ENCODE peak calls at places on chromosomes 7 and 10, in five cellular contexts. Z, G, N, T and H are unnamed samples. For H3K4me1, the result is how much of the 10 kb centered on the place peaks cover.

GRCh38 chr10:114030140-114030539 is 13.5 kb upstream of the ADRB1 start:
- DNase-seq in Z (no peak), G (no peak), N (no peak), T (no peak), H (no peak)

GRCh38 chr10:6465854-6466524 is 114.1 kb downstream of the PRKCQ start:
- DNase-seq in Z (no peak), G (no peak), N (no peak), T (no peak), H (no peak)

GRCh38 chr10:73857446-73857845 is 16.9 kb downstream of the CAMK2G start:
- DNase-seq in Z (no peak), G (no peak), N (no peak), T (no peak), H (no peak)

GRCh38 chr10:130479906-130480305 is 343.7 kb downstream of the GLRX3 start:
- DNase-seq in Z (no peak), G (no peak), N (no peak), T (no peak), H (no peak)

GRCh38 chr10:112395809-112396530 is 22.1 kb downstream of the ACSL5 start:
- DNase-seq in Z (no peak), G (no peak), N (no peak), T (no peak), H (no peak)

GRCh38 chr7:147412782-147413186 is 1177.8 kb upstream of the C7orf33 start:
- DNase-seq in Z (no peak), G (no peak), N (no peak), T (no peak), H (no peak)

GRCh38 chr10:104612577-104613205 is 28.4 kb upstream of the SORCS3 start:
- DNase-seq in Z (no peak), G (no peak), N (no peak), T (no peak), H (no peak)

GRCh38 chr7:42605800-42606199 is 306.1 kb downstream of the C7orf25 start:
- DNase-seq in Z (no peak), G (no peak), N (no peak), T (no peak), H (no peak)

GRCh38 chr7:12518920-12519681 is 51.4 kb upstream of the SCIN start:
- DNase-seq in Z (no peak), G (no peak), N (no peak), T (no peak), H (no peak)

GRCh38 chr7:80284848-80285247 is 150.2 kb downstream of the GNAI1 start:
- DNase-seq in Z (no peak), G (no peak), N (no peak), T (no peak), H (no peak)

GRCh38 chr10:89079991-89080390 is 89.4 kb downstream of the FAS start:
- DNase-seq in Z (no peak), G (no peak), N (no peak), T (no peak), H (no peak)

GRCh38 chr10:34462993-34463392 is 352.1 kb downstream of the PARD3 start:
- DNase-seq in Z (no peak), G (no peak), N (no peak), T (no peak), H (no peak)

GRCh38 chr7:4631664-4632171 is 50.4 kb upstream of the FOXK1 start:
- DNase-seq in Z (peak), G (peak), N (peak), T (peak), H (peak)

GRCh38 chr10:126997801-126998590 is 92.8 kb downstream of the DOCK1 start:
- DNase-seq in Z (no peak), G (no peak), N (no peak), T (no peak), H (no peak)

GRCh38 chr7:108030536-108030935 is 27.6 kb upstream of the LAMB1 start:
- DNase-seq in Z (no peak), G (no peak), N (no peak), T (no peak), H (no peak)

GRCh38 chr10:45376364-45376801 is 2.4 kb downstream of the ALOX5 start:
- DNase-seq in Z (no peak), G (no peak), N (no peak), T (no peak), H (no peak)

DNA sequence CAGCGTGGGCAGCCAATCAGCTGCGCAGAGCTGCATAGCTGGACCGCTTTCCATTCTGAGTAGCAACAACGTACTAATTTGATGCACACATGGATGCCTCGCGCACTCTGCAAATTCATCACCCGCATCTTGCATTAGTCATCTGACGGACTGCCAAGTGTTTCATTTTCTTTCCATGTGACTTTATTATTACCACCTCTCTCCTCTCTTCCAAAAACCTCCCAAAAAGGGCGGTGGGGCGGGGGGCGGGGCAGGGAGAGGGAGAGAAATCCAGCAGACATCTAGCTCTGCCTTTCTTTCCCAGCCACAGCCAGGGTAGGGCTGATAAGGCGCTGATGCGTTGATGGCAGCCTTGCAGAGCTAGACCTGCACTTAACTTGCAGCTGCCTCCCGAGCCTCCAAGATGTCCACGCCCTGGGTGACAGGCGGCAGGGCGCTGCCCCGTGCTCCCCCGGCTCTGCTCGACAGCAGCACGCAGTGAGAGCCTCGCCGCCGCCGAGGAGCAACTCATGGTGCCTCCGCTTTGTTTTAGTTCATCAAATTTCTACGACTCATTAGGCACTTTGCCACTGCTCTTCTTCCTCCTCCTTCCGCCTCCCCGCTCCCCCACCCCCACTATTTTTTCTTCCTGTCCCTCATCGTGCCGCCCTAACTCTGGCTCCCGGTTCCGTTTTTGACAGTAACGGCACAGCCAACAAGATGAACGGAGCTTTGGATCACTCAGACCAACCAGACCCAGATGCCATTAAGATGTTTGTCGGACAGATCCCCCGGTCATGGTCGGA is 147.3 kb downstream of the CELF2 start:
- DNase-seq in Z (peak), G (peak), N (peak), T (peak), H (peak)
- TF ChIP-seq POLR2A in Z (no peak), G (no peak), N (peak), T (no peak), H (no peak)

DNA sequence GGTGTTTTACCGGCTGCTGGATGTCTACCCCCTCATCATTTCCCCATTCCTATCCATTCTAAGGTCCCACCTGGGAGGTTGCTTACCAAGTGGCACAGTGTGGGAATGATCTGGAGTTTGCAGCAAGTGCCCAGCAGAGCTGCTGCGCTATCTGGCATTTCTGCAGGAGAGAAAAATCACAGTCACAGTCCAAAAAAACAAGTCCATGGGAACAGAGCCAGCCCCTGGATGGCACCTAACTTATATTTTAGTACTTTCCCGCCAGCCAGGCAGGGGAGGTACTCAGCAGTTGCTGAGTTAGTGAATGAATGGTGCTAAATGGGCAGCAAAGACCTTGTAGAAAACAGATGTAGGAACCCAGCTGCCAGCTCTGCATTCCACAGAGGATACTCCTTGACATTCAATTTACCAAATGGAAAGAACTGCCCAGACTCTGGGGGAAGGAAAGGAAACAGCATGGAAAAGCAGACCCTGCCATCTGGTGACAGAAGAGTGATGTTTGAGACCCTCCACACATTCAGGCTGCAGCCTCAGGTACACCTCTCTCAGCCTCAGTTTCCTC is 54.5 kb downstream of the GSDME start:
- DNase-seq in Z (no peak), G (no peak), N (no peak), T (no peak), H (no peak)
- H3K4me1 ChIP-seq in Z (under half), G (under half), N (under half), T (under half), H (under half)

DNA sequence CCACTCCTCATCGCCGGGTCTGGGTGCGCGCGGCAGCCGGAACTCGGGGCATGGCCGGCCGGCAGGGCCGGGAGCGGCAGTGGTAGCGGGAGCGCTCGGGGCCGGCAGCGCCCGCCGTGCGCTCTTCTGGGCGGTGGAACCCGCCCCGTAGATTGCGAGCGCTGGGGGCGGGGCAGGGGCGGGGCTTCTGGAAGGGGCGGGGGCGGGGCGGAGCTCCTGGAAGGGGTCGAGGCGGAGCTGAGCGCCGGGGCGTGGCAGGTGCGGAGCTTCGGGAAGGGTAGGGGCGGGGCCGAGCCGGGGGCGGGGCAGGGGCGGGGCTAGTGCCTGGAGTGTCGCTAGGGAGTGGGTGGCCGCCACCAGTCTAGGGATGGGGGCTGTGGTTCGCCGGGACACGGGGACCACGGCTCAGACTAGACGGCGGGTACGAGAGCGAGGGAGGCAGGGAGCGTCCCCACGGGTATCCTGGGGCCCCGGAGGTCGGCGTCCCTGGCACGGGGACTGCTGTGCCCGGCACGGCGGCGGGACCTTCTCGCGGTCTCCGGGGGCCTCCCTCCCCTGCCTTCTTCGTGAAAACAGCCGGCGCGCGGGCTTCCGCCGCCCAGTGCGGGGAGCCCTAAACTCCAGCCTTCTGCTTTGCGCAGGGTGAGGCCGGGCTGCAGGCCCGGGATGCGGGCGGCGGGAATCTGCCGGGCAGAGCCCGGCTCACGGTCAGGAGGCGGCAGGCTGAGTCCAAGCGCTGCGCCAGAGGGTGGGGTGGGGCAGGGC is at the start of gene STK32C:
- DNase-seq in Z (peak), G (peak), N (peak), T (peak), H (peak)
- TF ChIP-seq POLR2A in Z (peak), G (no peak), N (peak), T (no peak), H (no peak)

DNA sequence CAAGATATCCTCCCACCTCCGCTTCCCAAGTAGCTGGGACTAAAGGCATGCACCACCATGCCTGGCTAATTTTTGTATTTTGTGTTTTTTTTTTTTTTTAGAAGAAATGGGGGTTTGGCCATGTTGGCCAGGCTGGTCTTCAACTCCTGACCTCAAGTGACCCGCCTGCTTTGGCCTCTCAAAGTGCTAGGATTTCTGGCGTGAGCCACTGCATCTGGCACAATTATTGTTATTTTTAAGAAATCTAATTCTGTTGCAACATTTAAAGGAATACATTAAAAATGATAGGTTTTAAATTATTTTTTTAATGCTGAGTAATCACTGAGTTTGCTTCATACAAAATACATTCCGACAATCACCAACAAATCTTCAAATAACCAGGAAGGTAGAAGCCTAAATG is 178.1 kb upstream of the SEMA3E start:
- DNase-seq in Z (no peak), G (no peak), N (no peak), T (no peak), H (no peak)
- H3K4me1 ChIP-seq in Z (under half), G (under half), N (under half), T (under half), H (under half)

GRCh38 chr7:94297397-94297838 is 97.3 kb upstream of the COL1A2 start:
- DNase-seq in Z (peak), G (peak), N (peak), T (peak), H (peak)
- TF ChIP-seq POLR2A in Z (no peak), G (no peak), N (no peak), T (no peak), H (no peak)

DNA sequence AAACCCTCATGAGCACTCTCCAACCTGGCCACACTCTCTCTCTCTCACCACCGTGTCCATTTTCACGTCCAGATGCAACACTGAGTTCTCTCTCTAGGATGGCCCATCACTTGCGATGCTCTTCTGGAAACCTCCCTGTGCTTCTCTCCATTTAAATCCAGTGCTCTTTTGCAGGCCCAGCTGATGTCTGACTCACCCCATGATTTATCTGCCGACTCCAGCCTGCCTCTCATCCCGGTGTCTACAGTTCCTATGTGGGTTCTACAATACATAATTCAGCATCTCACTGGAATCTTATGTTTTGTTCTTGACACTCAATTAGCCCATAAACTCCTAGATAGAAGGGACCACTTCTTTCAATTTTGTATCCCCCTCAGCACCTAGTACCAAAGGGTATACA is 5.0 kb downstream of the TPK1 start:
- DNase-seq in Z (no peak), G (no peak), N (no peak), T (no peak), H (no peak)
- H3K4me1 ChIP-seq in Z (under half), G (under half), N (under half), T (under half), H (under half)